ENCODE peak calls at places on chromosomes 11 and 22, in four cellular contexts. M is GM12892, T is HCT116, V is spleen. U is an unnamed sample.
A peak's percentile ranks its signal among the peaks of the same experiment; 100 is the strongest.

GRCh38 chr11:88552377-88553029 is 215.0 kb upstream of the CTSC start:
- DNase-seq in M (peak; percentile 1), T (peak; percentile 48), V (peak; percentile 76), U (no peak)

GRCh38 chr11:118921121-118921928 is 4.4 kb downstream of the BCL9L start:
- DNase-seq in M (no peak), T (no peak), V (peak; percentile 76), U (peak; percentile 96)

GRCh38 chr11:27679136-27680015 is 20.9 kb downstream of the BDNF start:
- DNase-seq in M (no peak), T (no peak), V (no peak), U (no peak)

GRCh38 chr11:119483881-119484371 is 61.0 kb upstream of the THY1 start:
- DNase-seq in M (no peak), T (no peak), V (no peak), U (no peak)

GRCh38 chr11:88695701-88696414 is 358.3 kb upstream of the CTSC start:
- DNase-seq in M (no peak), T (no peak), V (no peak), U (no peak)

GRCh38 chr22:27474112-27474571 is 327.4 kb downstream of the MN1 start:
- DNase-seq in M (no peak), T (no peak), V (no peak), U (no peak)

GRCh38 chr11:59283825-59284772 is 71.4 kb upstream of the MPEG1 start:
- DNase-seq in M (no peak), T (peak; percentile 29), V (no peak), U (peak; percentile 91)

GRCh38 chr11:32616903-32617302 is 33.3 kb downstream of the EIF3M start:
- DNase-seq in M (no peak), T (no peak), V (no peak), U (no peak)

GRCh38 chr11:69382131-69383128 is 88.5 kb downstream of the MYEOV start:
- DNase-seq in M (peak; percentile 41), T (peak; percentile 70), V (peak; percentile 75), U (no peak)

GRCh38 chr22:49053574-49053973 is 774.1 kb downstream of the BRD1 start:
- DNase-seq in M (no peak), T (no peak), V (no peak), U (no peak)

GRCh38 chr11:125114518-125114917 is 3.1 kb upstream of the TMEM218 start:
- DNase-seq in M (no peak), T (peak; percentile 34), V (no peak), U (no peak)

GRCh38 chr11:12802418-12803085 is 128.3 kb downstream of the TEAD1 start:
- DNase-seq in M (no peak), T (peak; percentile 97), V (no peak), U (no peak)

GRCh38 chr11:67646535-67647336 is 3.8 kb downstream of the ACY3 start:
- DNase-seq in M (peak; percentile 49), T (no peak), V (peak; percentile 93), U (no peak)

GRCh38 chr11:120079750-120080610 is 57.9 kb downstream of the TRIM29 start:
- DNase-seq in M (no peak), T (no peak), V (no peak), U (no peak)

GRCh38 chr11:1402355-1402754 is 12.6 kb downstream of the BRSK2 start:
- DNase-seq in M (no peak), T (no peak), V (no peak), U (no peak)

GRCh38 chr11:14499178-14499559 is 442 bp downstream of the COPB1 start:
- DNase-seq in M (no peak), T (no peak), V (peak; percentile 90), U (no peak)

DNA sequence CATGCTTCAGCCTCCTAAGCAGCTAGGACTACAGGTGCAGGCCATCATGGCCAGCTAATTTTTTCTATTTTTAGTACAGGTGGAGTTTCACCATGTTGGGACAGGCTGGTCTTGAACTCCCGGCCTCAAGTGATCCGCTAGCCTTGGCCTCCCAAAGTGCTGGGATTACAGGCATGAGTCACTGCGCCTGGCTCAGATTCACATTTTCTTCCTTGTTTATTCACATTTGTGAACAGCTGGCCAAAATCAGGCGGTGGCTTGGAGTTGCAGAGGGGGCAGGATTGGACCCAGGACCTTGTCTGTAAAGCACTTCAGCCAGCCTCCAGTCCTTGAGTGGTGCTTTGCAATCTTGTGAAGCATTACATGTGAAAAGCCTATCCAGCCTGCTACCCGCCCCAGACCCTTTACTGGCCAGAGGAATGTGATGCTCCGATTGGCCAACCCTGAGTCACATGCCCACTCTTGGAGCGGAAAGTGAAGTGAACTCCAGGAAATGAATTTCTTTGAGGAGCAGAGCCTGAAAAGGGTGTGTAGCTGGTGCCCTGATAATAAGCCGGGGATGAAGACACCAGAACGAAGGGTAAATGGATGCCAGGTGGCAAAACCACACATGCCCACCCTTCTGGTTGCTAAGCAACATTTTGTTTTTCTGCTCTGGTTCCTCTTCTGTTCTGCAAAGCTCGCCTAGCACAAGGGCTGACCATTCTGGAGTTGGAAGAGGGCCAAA is 62.6 kb upstream of the PTPRJ start:
- DNase-seq in M (no peak), T (peak; percentile 85), V (peak; percentile 86), U (peak; percentile 94)
- TF ChIP-seq POLR2AphosphoS5 in M (no peak), T (peak; percentile 50), V (peak; percentile 40), U (peak; percentile 49)

GRCh38 chr11:10806206-10806605 is 2.5 kb downstream of the EIF4G2 start:
- DNase-seq in M (no peak), T (no peak), V (no peak), U (no peak)

GRCh38 chr11:10808553-10809372 is at the start of gene EIF4G2:
- DNase-seq in M (peak; percentile 95), T (peak; percentile 95), V (peak; percentile 99), U (peak; percentile 99)

GRCh38 chr11:10805741-10806140 is 3.0 kb downstream of the EIF4G2 start:
- DNase-seq in M (no peak), T (no peak), V (no peak), U (no peak)

GRCh38 chr11:10809373-10810199 is 860 bp upstream of the EIF4G2 start:
- DNase-seq in M (no peak), T (peak; percentile 19), V (peak; percentile 91), U (no peak)

DNA sequence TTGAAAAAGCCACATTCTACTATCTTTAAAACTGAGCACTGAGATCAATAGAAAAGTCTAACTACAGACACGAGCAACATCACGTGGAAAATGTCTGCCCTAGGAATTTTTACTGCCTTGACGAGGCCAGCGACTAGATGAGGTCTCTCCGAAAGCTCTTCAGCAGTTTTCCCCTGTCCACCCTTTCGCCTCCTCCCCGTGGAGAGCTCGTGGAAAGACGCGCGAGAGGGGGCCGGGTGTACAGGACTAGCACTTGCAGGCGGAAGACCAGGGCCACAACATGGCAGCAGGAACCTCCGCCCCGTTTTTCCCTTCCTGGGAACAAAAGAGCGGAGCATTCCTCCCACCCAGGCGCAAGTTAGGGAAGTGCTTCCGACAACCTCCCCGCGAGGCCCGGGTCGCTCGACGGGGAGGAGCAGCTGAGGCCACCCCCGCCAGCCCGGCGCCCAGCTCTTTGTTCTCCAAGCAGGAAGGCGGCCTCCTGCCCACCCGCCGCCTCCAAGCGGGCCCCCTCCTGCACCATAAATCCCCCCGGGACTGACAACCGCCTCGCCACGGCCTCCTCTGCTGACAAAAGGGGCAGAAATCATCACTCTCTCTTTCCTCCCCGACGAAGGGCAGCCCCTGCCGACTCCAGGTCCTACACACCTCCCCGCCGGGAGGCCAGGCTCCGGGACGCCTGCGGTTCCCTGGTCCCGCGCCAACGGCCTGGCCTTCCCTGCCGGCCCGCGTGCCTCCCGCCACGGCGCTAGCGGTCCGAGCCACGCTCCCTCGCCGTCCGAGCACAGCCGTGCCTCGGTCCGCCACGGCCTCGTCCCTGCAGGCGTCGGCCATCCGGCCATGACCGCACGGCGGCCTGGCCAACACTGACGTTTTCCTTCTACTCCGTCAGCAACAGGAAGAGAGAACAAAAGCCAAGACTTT is 835 bp downstream of the EIF4G2 start:
- DNase-seq in M (peak; percentile 32), T (no peak), V (peak; percentile 93), U (no peak)
- TF ChIP-seq POLR2AphosphoS5 in M (no peak), T (no peak), V (peak; percentile 43), U (peak; percentile 31)

GRCh38 chr11:94649254-94649653 is 82.1 kb downstream of the PIWIL4 start:
- DNase-seq in M (no peak), T (no peak), V (no peak), U (peak; percentile 24)

GRCh38 chr11:94649925-94650623 is 82.9 kb downstream of the PIWIL4 start:
- DNase-seq in M (no peak), T (no peak), V (no peak), U (peak; percentile 3)

GRCh38 chr11:94648789-94649188 is 81.6 kb downstream of the PIWIL4 start:
- DNase-seq in M (no peak), T (no peak), V (no peak), U (no peak)

GRCh38 chr11:94652735-94653284 is 85.6 kb downstream of the PIWIL4 start:
- DNase-seq in M (no peak), T (no peak), V (no peak), U (peak; percentile 39)

GRCh38 chr11:94650756-94651155 is 83.6 kb downstream of the PIWIL4 start:
- DNase-seq in M (no peak), T (no peak), V (no peak), U (peak; percentile 64)
- TF ChIP-seq POLR2AphosphoS5 in M (no peak), T (no peak), V (no peak), U (peak; percentile 18)

DNA sequence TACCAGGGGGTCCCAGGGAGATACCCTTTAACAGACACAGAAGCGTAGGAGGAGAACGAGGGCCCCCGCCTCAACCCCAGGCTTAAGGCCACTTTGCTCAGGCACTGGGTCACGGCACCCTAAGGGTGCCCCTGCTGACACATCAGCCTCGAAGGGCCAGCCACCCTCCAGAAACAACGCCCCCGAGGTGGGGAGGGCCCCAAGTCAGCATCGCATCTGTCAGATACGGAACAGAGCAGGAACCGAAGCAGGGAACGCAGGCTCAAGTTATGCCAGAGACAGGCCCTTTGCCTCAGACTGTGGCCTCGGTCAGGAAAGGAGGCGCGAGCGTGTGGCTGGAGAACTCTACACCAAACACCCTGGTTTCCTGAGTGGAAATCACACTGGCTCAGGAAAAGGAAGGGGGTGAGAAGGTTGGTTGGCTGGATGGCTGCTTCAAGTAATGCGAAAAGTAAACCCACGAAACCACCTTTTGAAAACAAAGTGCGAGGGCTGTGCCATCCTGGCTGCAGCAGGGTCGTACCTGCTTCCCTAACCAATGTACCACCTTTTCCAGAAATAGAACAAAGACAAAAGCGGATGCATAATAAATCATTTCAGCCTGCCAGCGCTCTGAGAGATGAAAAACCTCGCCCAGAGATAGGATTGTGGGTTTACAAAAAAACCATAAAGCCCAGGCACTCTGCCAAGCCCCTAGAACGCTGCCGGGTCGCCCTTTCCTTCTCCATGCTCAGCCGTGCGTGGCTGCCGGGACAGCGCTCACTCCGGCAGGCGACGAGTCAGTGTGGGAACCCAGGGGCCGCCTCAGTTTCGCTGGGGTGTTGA is 38.5 kb downstream of the TRMU start:
- DNase-seq in M (no peak), T (no peak), V (no peak), U (no peak)
- TF ChIP-seq POLR2AphosphoS5 in M (no peak), T (no peak), V (no peak), U (no peak)

DNA sequence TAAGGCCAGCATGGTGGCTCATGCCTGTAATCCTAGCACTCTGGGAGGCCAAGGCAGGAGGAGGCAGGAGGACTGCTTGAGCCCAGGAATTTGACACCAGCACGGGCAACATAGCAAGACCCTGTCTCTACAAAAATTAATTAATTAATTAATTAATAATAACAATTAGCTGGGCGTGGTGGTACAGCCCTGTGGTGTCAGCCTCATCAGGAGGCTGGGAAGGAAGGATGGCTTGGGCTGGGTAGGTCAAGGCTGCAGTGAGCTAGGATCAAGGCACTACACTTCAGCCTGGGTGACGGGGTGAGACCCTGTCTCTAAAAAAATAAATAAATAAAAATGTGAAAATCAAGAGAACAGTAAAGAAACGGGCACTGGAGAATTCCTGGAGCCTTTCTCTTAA is 1.3 kb downstream of the ARFGAP3 start:
- DNase-seq in M (no peak), T (no peak), V (peak; percentile 56), U (no peak)
- TF ChIP-seq POLR2AphosphoS5 in M (no peak), T (no peak), V (no peak), U (no peak)

GRCh38 chr22:24969588-24970301 is 17.2 kb downstream of the KIAA1671 start:
- DNase-seq in M (no peak), T (peak; percentile 56), V (no peak), U (no peak)
- TF ChIP-seq POLR2AphosphoS5 in M (no peak), T (peak; percentile 41), V (peak; percentile 50), U (peak; percentile 7)

U was measured in esophagus muscularis mucosa.